ENCODE peak calls at places on chromosomes 3 and 15, in six cellular contexts. W is HL-60, H is heart left ventricle, J is AG04450, L is AG04449, G is IMR-90. M is an unnamed sample.

GRCh38 chr3:12286927-12287726 is 1.7 kb upstream of the PPARG start:
- DNase-seq in J (no peak), L (no peak), W (no peak), H (peak; percentile 73), G (no peak), M (no peak)

GRCh38 chr3:8767667-8768363 is 1.6 kb downstream of the OXTR start:
- DNase-seq in L (no peak), W (no peak), G (no peak), J (no peak), H (no peak), M (peak; percentile 86)

GRCh38 chr15:70419046-70419445 is 321.3 kb upstream of the TLE3 start:
- DNase-seq in H (no peak), W (no peak), L (no peak), J (no peak), G (no peak), M (no peak)

GRCh38 chr15:79406191-79406590 is 25.9 kb upstream of the MINAR1 start:
- DNase-seq in H (no peak), L (no peak), J (no peak), W (no peak), G (no peak), M (no peak)

GRCh38 chr3:17935217-17935616 is 192.8 kb upstream of the TBC1D5 start:
- DNase-seq in J (no peak), W (no peak), L (no peak), H (no peak), G (no peak), M (peak; percentile 40)

GRCh38 chr3:142027713-142028112 is 121.6 kb downstream of the TFDP2 start:
- DNase-seq in J (no peak), W (no peak), G (no peak), L (no peak), H (no peak), M (peak; percentile 74)

GRCh38 chr3:100988080-100988479 is 5.1 kb downstream of the ABI3BP start:
- DNase-seq in G (no peak), L (no peak), J (no peak), W (no peak), H (no peak), M (peak; percentile 15)

GRCh38 chr15:25905140-25905539 is 42.0 kb upstream of the ATP10A start:
- DNase-seq in H (no peak), G (peak; percentile 88), J (peak; percentile 21), W (peak; percentile 4), L (peak; percentile 68), M (peak; percentile 96)

GRCh38 chr3:29318251-29318650 is 37.4 kb downstream of the RBMS3 start:
- DNase-seq in J (no peak), W (no peak), H (no peak), L (no peak), G (no peak), M (no peak)

GRCh38 chr15:28273468-28273867 is 48.5 kb downstream of the HERC2 start:
- DNase-seq in L (no peak), W (no peak), H (no peak), J (no peak), G (peak; percentile 34), M (no peak)

GRCh38 chr3:147735662-147736061 is 326.5 kb downstream of the ZIC1 start:
- DNase-seq in H (no peak), G (no peak), J (no peak), L (no peak), W (no peak), M (no peak)

GRCh38 chr3:157067114-157067513 is 92.8 kb downstream of the CCNL1 start:
- DNase-seq in W (no peak), L (no peak), J (no peak), H (no peak), G (no peak), M (no peak)

GRCh38 chr3:104323226-104323625 is 1043.5 kb upstream of the ALCAM start:
- DNase-seq in H (no peak), W (no peak), L (no peak), G (no peak), J (no peak), M (peak; percentile 2)

GRCh38 chr15:44427756-44428724 is 611 bp downstream of the CTDSPL2 start:
- DNase-seq in G (peak; percentile 65), H (no peak), J (no peak), W (no peak), L (no peak), M (peak; percentile 81)

GRCh38 chr15:74863239-74864056 is 9.7 kb downstream of the SCAMP2 start:
- DNase-seq in W (no peak), J (no peak), L (no peak), G (peak; percentile 31), H (no peak), M (peak; percentile 68)

GRCh38 chr3:174295336-174295735 is 563.8 kb upstream of the NAALADL2 start:
- DNase-seq in H (no peak), G (peak; percentile 8), L (peak; percentile 82), W (no peak), J (no peak), M (no peak)

GRCh38 chr3:105691633-105692032 is 177.2 kb downstream of the CBLB start:
- DNase-seq in W (no peak), J (no peak), H (no peak), G (no peak), L (no peak), M (peak; percentile 3)

GRCh38 chr3:39104961-39105686 is 2.3 kb downstream of the GORASP1 start:
- DNase-seq in W (no peak), J (no peak), G (no peak), H (no peak), L (no peak), M (no peak)

GRCh38 chr3:52406231-52406661 is 38.7 kb downstream of the SEMA3G start:
- DNase-seq in H (peak; percentile 55), G (no peak), J (no peak), L (no peak), W (no peak), M (peak; percentile 99)

GRCh38 chr15:69390575-69390974 is 23.6 kb upstream of the KIF23 start:
- DNase-seq in W (no peak), L (peak; percentile 38), H (no peak), J (no peak), G (peak; percentile 77), M (peak; percentile 90)

GRCh38 chr3:24490151-24490550 is 4.5 kb downstream of the THRB start:
- DNase-seq in J (no peak), H (no peak), W (no peak), L (no peak), G (no peak), M (peak; percentile 69)

GRCh38 chr3:163951397-163951987 is 1126.8 kb downstream of the SI start:
- DNase-seq in H (no peak), W (no peak), J (no peak), G (no peak), L (no peak), M (peak; percentile 4)
- TF ChIP-seq CTCF in H (no peak), W (no peak), J (no peak), G (no peak), L (no peak), M (peak; percentile 39)

GRCh38 chr15:77959094-77959879 is 118.2 kb downstream of the TBC1D2B start:
- DNase-seq in L (no peak), J (peak; percentile 20), W (peak; percentile 45), G (peak; percentile 41), H (peak; percentile 92), M (peak; percentile 67)
- H3K4me3 ChIP-seq in L (peak overlapping the region; percentile 34), J (peak overlapping the region; percentile 36), W (no peak overlapping the region), G (no peak overlapping the region), H (no peak overlapping the region), M (no peak overlapping the region)

DNA sequence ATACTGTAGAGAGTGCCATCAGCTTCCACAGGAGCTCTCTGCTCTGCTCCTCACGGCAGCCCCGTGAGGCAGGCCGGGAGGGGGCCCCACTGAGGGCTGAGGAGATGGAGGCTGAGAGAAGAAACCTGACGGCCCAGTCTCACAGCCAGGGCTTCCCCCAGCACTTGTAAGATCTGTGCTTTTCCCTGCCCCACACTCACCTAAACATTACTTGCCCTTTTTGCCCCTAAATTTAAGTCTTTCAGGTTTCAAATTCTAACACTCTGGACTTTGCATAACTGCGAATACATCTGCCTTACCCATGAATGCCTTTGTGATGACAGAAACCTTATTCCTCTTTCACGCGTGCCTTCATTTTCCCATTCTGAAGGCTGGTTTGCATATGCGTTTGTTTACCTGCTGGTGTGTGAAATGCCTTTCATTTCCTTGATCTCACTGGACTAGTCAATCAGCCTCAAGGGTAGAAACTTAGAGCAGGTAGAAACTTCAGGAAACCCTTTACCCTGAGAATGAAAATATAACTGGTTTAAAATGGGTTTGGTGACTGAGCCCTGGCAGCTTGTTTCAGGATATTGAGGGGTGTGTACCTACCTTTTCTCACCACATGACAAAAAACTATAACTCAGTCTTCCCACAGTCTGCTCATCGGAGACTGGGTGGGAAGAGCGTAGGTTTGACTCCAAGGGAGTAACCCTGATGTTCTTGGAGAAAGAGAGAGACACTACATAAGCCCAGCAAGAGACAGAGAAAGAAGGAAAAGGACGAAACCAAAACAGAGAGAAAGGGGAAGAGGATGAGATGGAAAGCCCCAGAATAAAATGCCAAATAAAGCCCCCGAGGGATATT is 20.1 kb downstream of the SLC12A8 start:
- DNase-seq in L (no peak), H (no peak), J (no peak), G (no peak), W (no peak), M (peak; percentile 47)
- TF ChIP-seq CTCF in L (peak; percentile 6), H (no peak), J (no peak), G (no peak), W (no peak), M (no peak)

GRCh38 chr3:143977326-143978262 is 6.0 kb downstream of the DIPK2A start:
- DNase-seq in H (no peak), W (no peak), J (no peak), L (no peak), G (peak; percentile 41), M (no peak)
- H3K4me3 ChIP-seq in H (peak overlapping the region; percentile 23), W (peak overlapping the region; percentile 20), J (peak overlapping the region; percentile 8), L (no peak overlapping the region), G (no peak overlapping the region), M (no peak overlapping the region)

GRCh38 chr3:184160456-184160855 is 5.3 kb downstream of the DVL3 start:
- DNase-seq in L (no peak), W (no peak), H (no peak), J (no peak), G (peak; percentile 80), M (no peak)
- TF ChIP-seq CTCF in L (no peak), W (no peak), H (no peak), J (no peak), G (no peak), M (no peak)

GRCh38 chr15:101063212-101063611 is 144.1 kb downstream of the LRRK1 start:
- DNase-seq in L (no peak), G (no peak), J (no peak), W (no peak), H (no peak), M (no peak)
- H3K4me3 ChIP-seq in L (no peak overlapping the region), G (no peak overlapping the region), J (no peak overlapping the region), W (no peak overlapping the region), H (no peak overlapping the region), M (no peak overlapping the region)